ENCODE peak calls at places on chromosomes 3 and 15, in eight cellular contexts. E is right cardiac atrium; A is gastrocnemius medialis; U is upper lobe of right lung; D is effector memory CD4-positive, alpha-beta T cell; V is body of pancreas; F is stomach; X is mucosa of descending colon. R is an unnamed sample. For H3K4me1, the result is how much of the 10 kb centered on the place peaks cover.

GRCh38 chr3:11291808-11292207 is 19.6 kb downstream of the ATG7 start:
- DNase-seq in E (no peak), A (no peak), U (no peak), D (no peak), V (peak), F (no peak), X (no peak), R (no peak)

GRCh38 chr3:186937017-186937875 is 6.9 kb downstream of the ST6GAL1 start:
- DNase-seq in E (no peak), A (no peak), U (no peak), D (no peak), V (no peak), F (no peak), X (no peak), R (no peak)

GRCh38 chr3:109071349-109072142 is 46.4 kb downstream of the MORC1 start:
- DNase-seq in E (no peak), A (no peak), U (no peak), D (no peak), V (peak), F (peak), X (no peak), R (no peak)

GRCh38 chr15:69758291-69758771 is 305.7 kb downstream of the RPLP1 start:
- DNase-seq in E (no peak), A (no peak), U (no peak), D (no peak), V (no peak), F (no peak), X (no peak), R (no peak)

GRCh38 chr3:182238141-182238540 is 526.4 kb downstream of the SOX2 start:
- DNase-seq in E (peak), A (no peak), U (no peak), D (no peak), V (no peak), F (no peak), X (no peak), R (no peak)

GRCh38 chr15:76431936-76432335 is 95.4 kb downstream of the ISL2 start:
- DNase-seq in E (no peak), A (no peak), U (no peak), D (no peak), V (no peak), F (no peak), X (no peak), R (no peak)

GRCh38 chr3:32323605-32324004 is 68.0 kb upstream of the CMTM7 start:
- DNase-seq in E (no peak), A (no peak), U (no peak), D (no peak), V (no peak), F (no peak), X (no peak), R (no peak)

GRCh38 chr3:182793663-182794454 is 555 bp downstream of the ATP11B start:
- DNase-seq in E (peak), A (peak), U (peak), D (peak), V (peak), F (peak), X (peak), R (peak)

GRCh38 chr15:28998511-28998910 is 112.7 kb downstream of the APBA2 start:
- DNase-seq in E (no peak), A (no peak), U (no peak), D (no peak), V (no peak), F (no peak), X (no peak), R (no peak)

GRCh38 chr3:154214320-154214719 is 93.1 kb downstream of the ARHGEF26 start:
- DNase-seq in E (no peak), A (no peak), U (no peak), D (no peak), V (no peak), F (no peak), X (no peak), R (no peak)

GRCh38 chr15:67331676-67332075 is 77.1 kb downstream of the IQCH start:
- DNase-seq in E (peak), A (no peak), U (no peak), D (no peak), V (no peak), F (no peak), X (no peak), R (no peak)

GRCh38 chr15:100910556-100910955 is 8.6 kb upstream of the LRRK1 start:
- DNase-seq in E (no peak), A (no peak), U (no peak), D (no peak), V (no peak), F (no peak), X (no peak), R (no peak)

GRCh38 chr3:32614956-32615355 is 44.3 kb upstream of the DYNC1LI1 start:
- DNase-seq in E (no peak), A (no peak), U (no peak), D (no peak), V (no peak), F (no peak), X (no peak), R (no peak)

GRCh38 chr3:16290827-16291196 is 25.8 kb downstream of the OXNAD1 start:
- DNase-seq in E (no peak), A (no peak), U (no peak), D (no peak), V (no peak), F (no peak), X (no peak), R (no peak)

GRCh38 chr3:17738921-17739320 is 3.5 kb downstream of the TBC1D5 start:
- DNase-seq in E (no peak), A (no peak), U (no peak), D (no peak), V (no peak), F (no peak), X (no peak), R (no peak)

GRCh38 chr3:31391150-31391549 is 141.6 kb upstream of the STT3B start:
- DNase-seq in E (no peak), A (no peak), U (no peak), D (no peak), V (no peak), F (no peak), X (no peak), R (no peak)

DNA sequence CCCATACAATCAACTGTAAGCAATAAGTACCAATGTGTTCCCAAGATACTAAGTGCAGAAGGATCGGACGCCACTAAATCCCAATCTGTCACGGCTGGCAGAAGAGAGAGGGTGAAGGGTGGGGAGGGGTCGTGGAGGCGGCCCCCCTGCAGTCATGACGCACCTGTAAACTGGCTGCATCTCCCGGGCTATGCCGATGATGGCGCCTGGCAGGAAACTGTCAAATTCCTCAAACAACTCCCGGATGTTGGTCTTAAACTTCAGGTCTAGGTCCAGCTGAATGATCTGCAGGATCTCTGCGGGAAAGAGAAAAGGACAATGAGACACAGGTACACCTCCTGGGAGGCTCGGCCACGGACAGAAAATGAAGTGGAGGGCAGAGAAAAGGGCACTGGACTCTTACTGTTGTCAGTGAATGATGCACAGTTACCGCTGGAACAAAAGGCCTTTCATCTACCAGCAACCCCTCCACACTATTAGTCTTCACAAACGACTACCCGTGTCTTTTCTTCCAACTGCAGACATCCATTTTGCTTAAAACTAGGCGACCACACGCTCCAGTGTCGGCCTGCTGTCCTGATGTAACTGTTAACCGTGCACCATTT is 114.6 kb downstream of the XXYLT1 start:
- DNase-seq in E (no peak), A (no peak), U (no peak), D (no peak), V (no peak), F (no peak), X (no peak), R (no peak)
- H3K4me1 ChIP-seq in E (under half), A (half or more), U (half or more), D (under half), V (under half), F (half or more), X (under half), R (half or more)

GRCh38 chr3:62370112-62371031 is 3.0 kb downstream of the FEZF2 start:
- DNase-seq in E (no peak), A (no peak), U (no peak), D (no peak), V (no peak), F (no peak), X (no peak), R (no peak)
- H3K4me1 ChIP-seq in E (under half), A (under half), U (under half), D (under half), V (under half), F (half or more), X (under half), R (half or more)

GRCh38 chr3:46410669-46411068 is 3.6 kb downstream of the CCRL2 start:
- DNase-seq in E (no peak), A (no peak), U (no peak), D (no peak), V (no peak), F (no peak), X (no peak), R (no peak)
- H3K4me1 ChIP-seq in E (under half), A (under half), U (under half), D (under half), V (under half), F (under half), X (under half), R (under half)

GRCh38 chr15:48782911-48783310 is 28.0 kb downstream of the CEP152 start:
- DNase-seq in E (no peak), A (no peak), U (no peak), D (no peak), V (no peak), F (no peak), X (no peak), R (no peak)
- H3K4me1 ChIP-seq in E (under half), A (under half), U (under half), D (under half), V (under half), F (under half), X (under half), R (under half)

DNA sequence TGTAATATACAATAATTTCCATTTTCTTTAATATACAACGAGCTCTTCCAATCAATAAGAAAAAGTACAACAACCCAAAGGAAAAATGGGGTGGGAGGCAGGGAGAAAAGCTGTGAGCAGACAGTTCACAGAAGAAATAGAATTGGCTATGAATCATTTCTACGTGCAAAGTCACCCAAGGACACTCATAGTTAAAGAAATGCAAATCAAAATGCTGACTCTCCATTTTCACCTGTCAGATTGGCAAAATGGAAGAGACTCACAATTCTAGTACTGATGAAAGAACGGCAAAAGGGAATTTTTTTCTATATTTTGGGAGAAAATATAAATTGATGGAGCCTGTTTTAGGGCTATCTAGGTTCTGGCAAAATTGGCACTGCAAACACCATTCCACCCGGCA is 116.3 kb upstream of the MEF2A start:
- DNase-seq in E (no peak), A (no peak), U (no peak), D (no peak), V (no peak), F (no peak), X (no peak), R (no peak)
- H3K4me1 ChIP-seq in E (under half), A (under half), U (under half), D (under half), V (under half), F (under half), X (under half), R (half or more)

GRCh38 chr3:177596822-177597271 is 399.6 kb upstream of the TBL1XR1 start:
- DNase-seq in E (no peak), A (no peak), U (no peak), D (no peak), V (no peak), F (no peak), X (no peak), R (no peak)
- H3K4me1 ChIP-seq in E (under half), A (under half), U (under half), D (under half), V (half or more), F (under half), X (under half), R (half or more)

DNA sequence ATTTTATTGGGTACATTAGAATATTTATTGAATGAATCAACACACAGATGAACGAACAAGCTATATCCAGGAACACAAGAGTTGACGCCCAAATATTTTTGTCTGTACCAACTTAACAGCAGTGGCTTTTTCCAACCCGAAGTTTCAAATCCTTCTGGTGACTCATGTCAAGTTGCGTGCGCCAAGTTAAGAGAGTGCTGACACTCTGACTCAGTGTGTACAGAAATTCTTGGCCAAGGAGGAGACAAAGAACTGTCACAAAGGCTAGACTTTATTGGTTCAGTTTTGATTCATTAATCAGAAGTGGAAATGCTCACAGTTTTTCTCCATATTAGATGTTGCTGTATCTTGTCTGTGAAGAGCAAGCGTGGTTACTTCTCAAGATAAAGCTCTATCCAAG is 59.6 kb upstream of the TSC22D2 start:
- DNase-seq in E (no peak), A (no peak), U (no peak), D (no peak), V (peak), F (peak), X (no peak), R (no peak)
- H3K4me1 ChIP-seq in E (under half), A (under half), U (under half), D (under half), V (under half), F (under half), X (under half), R (half or more)

DNA sequence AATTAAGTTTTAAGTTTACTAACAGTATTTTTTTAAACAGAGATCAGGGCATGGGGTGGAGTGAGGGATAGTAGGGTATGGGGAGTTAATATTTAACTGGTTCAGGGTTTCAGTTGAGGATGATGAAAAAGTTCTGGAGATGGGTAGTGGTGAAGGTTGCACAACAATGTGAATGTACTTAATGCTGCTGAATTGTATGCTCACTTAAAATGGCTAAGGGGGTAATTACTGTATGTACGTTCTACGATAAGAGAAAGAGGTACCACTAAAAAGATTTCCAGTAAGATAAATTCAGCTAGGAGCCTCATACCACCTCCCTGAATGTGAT is 101.3 kb downstream of the TNIK start:
- DNase-seq in E (no peak), A (no peak), U (no peak), D (no peak), V (no peak), F (no peak), X (no peak), R (no peak)
- H3K4me1 ChIP-seq in E (under half), A (under half), U (under half), D (under half), V (under half), F (under half), X (under half), R (under half)

GRCh38 chr3:54342676-54343075 is 220.3 kb downstream of the CACNA2D3 start:
- DNase-seq in E (peak), A (no peak), U (no peak), D (no peak), V (peak), F (peak), X (no peak), R (no peak)
- H3K4me1 ChIP-seq in E (under half), A (under half), U (under half), D (under half), V (under half), F (under half), X (under half), R (under half)

R was measured in esophagus squamous epithelium.